ENCODE peak calls at places on chromosome 1, in four cellular contexts. O, A, B and V are unnamed samples.

GRCh38 chr1:232767381-232768074 is 37.7 kb upstream of the MAP10 start:
- DNase-seq in O (no peak), A (no peak), B (peak; percentile 52), V (peak; percentile 10)

GRCh38 chr1:80882552-80882951 is 918.2 kb upstream of the ADGRL2 start:
- DNase-seq in O (no peak), A (no peak), B (no peak), V (no peak)

GRCh38 chr1:206794294-206794908 is 22.1 kb upstream of the IL10 start:
- DNase-seq in O (no peak), A (no peak), B (no peak), V (peak; percentile 54)

GRCh38 chr1:244712669-244713068 is 59.7 kb downstream of the DESI2 start:
- DNase-seq in O (no peak), A (no peak), B (no peak), V (no peak)

GRCh38 chr1:174692313-174692712 is 244.5 kb downstream of the GPR52 start:
- DNase-seq in O (no peak), A (no peak), B (no peak), V (no peak)

GRCh38 chr1:7348073-7348472 is 423.0 kb upstream of the VAMP3 start:
- DNase-seq in O (no peak), A (no peak), B (no peak), V (no peak)

GRCh38 chr1:233244183-233244582 is 51.3 kb downstream of the PCNX2 start:
- DNase-seq in O (no peak), A (no peak), B (peak; percentile 35), V (no peak)

GRCh38 chr1:170077926-170078325 is 3.4 kb upstream of the KIFAP3 start:
- DNase-seq in O (no peak), A (no peak), B (no peak), V (no peak)

GRCh38 chr1:247906504-247907047 is 11.2 kb downstream of the OR2W3 start:
- DNase-seq in O (peak; percentile 17), A (no peak), B (no peak), V (no peak)

GRCh38 chr1:85229574-85230097 is 28.8 kb upstream of the SYDE2 start:
- DNase-seq in O (no peak), A (no peak), B (no peak), V (no peak)

GRCh38 chr1:154583691-154584212 is 16.2 kb downstream of the CHRNB2 start:
- DNase-seq in O (no peak), A (no peak), B (no peak), V (no peak)

GRCh38 chr1:111848852-111849545 is 93.3 kb downstream of the DDX20 start:
- DNase-seq in O (no peak), A (no peak), B (no peak), V (no peak)

DNA sequence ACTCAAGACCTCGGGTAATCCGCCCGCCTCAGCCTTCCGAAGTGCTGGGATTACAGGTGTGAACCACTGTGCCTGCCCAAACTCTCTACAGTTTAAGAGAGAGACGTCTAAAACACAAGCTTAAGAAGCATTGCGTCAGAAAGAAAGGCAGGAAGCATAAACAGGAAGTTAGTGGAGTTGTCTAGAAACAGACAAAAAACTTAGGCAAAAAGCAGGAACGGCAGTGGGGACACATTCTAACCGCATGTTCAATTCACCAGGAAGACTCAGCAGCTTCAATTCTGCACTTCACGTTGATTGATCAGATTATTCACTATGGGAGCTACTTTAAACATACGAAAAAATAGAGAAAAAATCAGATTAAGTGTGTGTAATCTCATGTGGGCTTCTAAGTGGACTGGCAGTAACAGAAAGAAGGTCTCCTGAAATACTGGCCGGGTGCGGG is 7.4 kb downstream of the CFAP74 start:
- DNase-seq in O (no peak), A (no peak), B (no peak), V (no peak)
- H3K4me3 ChIP-seq in O (no peak overlapping the region), A (no peak overlapping the region), B (no peak overlapping the region), V (no peak overlapping the region)

GRCh38 chr1:164561461-164561860 is 2.5 kb downstream of the PBX1 start:
- DNase-seq in O (no peak), A (no peak), B (no peak), V (no peak)
- H3K4me3 ChIP-seq in O (no peak overlapping the region), A (peak overlapping the region; percentile 81), B (peak overlapping the region; percentile 59), V (no peak overlapping the region)

DNA sequence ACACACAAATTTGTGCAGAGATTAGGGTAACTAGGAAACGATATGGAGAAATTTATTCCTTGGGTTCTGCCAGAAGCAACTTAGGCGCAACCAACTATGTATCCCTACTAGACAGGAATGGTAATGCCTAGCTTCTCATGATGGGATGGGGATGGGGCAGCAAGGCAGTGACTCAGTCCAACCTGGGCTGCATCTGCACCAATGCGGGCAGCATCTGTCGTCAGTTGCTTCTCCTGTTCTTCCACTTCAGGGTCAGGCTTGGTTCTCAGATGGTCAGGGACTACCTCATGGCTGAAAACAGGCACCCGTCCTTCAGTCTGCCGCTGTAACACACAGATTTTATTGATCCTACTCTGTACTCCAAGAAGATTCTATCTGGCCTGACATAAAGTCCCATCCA is 2.9 kb downstream of the MED8 start:
- DNase-seq in O (no peak), A (no peak), B (no peak), V (no peak)
- H3K4me3 ChIP-seq in O (no peak overlapping the region), A (no peak overlapping the region), B (no peak overlapping the region), V (no peak overlapping the region)

GRCh38 chr1:11985851-11986250 is 5.6 kb downstream of the MFN2 start:
- DNase-seq in O (no peak), A (no peak), B (no peak), V (no peak)
- H3K4me3 ChIP-seq in O (no peak overlapping the region), A (no peak overlapping the region), B (no peak overlapping the region), V (no peak overlapping the region)

DNA sequence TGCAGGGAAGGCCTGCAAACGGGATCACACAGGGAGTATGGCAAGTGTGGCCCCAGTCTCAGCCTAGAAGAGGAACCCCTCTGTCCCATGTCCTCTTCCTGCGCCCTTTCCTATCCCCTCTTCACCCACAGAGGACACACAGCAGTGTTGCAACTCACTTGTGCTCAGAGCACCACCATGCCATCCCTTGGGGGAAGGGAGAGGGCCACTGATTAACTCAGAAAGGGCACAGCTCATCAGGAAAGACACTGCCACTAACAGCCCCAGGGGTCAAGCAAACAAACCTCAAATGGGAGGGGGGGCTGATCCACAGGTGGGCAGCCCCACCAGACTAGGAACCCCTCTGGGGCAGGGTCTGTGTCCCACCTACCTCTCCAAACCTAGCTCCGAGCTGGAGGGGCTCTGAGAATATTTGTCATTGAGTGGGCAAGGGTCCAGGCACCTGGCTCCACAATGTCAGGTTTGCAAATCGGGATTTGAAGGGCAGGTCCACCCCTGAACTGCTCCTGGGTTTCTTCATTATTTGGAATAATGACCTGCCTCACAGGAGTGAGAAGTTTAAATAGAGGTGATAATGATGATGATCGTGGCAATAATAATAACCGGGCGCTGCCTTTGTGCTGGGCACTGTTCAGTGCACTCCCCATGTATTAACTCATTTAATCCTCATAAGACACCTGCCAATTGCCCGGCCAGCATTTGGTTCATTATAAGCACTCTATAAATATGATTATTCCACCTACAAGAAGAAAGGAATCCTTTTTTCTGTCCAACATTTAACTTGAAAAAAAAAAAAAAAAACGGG is 1.0 kb downstream of the ALDH4A1 start:
- DNase-seq in O (no peak), A (no peak), B (no peak), V (no peak)
- H3K4me3 ChIP-seq in O (no peak overlapping the region), A (peak overlapping the region; percentile 80), B (peak overlapping the region; percentile 97), V (peak overlapping the region; percentile 79)

GRCh38 chr1:23793018-23793781 is 2.3 kb downstream of the LYPLA2 start:
- DNase-seq in O (peak; percentile 39), A (no peak), B (no peak), V (no peak)
- H3K4me3 ChIP-seq in O (no peak overlapping the region), A (no peak overlapping the region), B (no peak overlapping the region), V (no peak overlapping the region)

GRCh38 chr1:183807549-183808168 is 2.7 kb downstream of the RGL1 start:
- DNase-seq in O (no peak), A (no peak), B (no peak), V (peak; percentile 83)
- H3K4me3 ChIP-seq in O (no peak overlapping the region), A (peak overlapping the region; percentile 12), B (no peak overlapping the region), V (peak overlapping the region; percentile 96)

GRCh38 chr1:184664042-184664659 is 90.5 kb downstream of the EDEM3 start:
- DNase-seq in O (peak; percentile 10), A (peak; percentile 94), B (peak; percentile 51), V (peak; percentile 80)
- H3K4me3 ChIP-seq in O (no peak overlapping the region), A (peak overlapping the region; percentile 6), B (peak overlapping the region; percentile 25), V (no peak overlapping the region)